ENCODE peak calls at places on chromosomes 2 and 18, in eight cellular contexts. T, D, F, U, A, P, C and V are unnamed samples.

GRCh38 chr2:166651991-166652390 is 157.9 kb upstream of the SCN7A start:
- DNase-seq in T (no peak), D (no peak), F (no peak), U (no peak), A (no peak), P (no peak), C (no peak), V (no peak)

GRCh38 chr2:232008907-232009638 is 47.6 kb downstream of the DIS3L2 start:
- DNase-seq in T (no peak), D (no peak), F (no peak), U (no peak), A (no peak), P (no peak), C (no peak), V (no peak)

GRCh38 chr2:145740302-145740701 is 1220.4 kb upstream of the ZEB2 start:
- DNase-seq in T (no peak), D (no peak), F (no peak), U (no peak), A (peak; percentile 68), P (no peak), C (no peak), V (no peak)

GRCh38 chr2:65129276-65129612 is 662 bp downstream of the RAB1A start:
- DNase-seq in T (no peak), D (no peak), F (peak; percentile 65), U (no peak), A (no peak), P (no peak), C (no peak), V (no peak)

GRCh38 chr2:45588158-45588829 is 22.8 kb downstream of the SRBD1 start:
- DNase-seq in T (no peak), D (no peak), F (no peak), U (no peak), A (no peak), P (no peak), C (no peak), V (no peak)

GRCh38 chr2:232699110-232699509 is 2.0 kb downstream of the GIGYF2 start:
- DNase-seq in T (no peak), D (no peak), F (no peak), U (no peak), A (no peak), P (no peak), C (no peak), V (no peak)

GRCh38 chr2:21939961-21940360 is 816.2 kb downstream of the TDRD15 start:
- DNase-seq in T (no peak), D (no peak), F (no peak), U (no peak), A (peak; percentile 86), P (no peak), C (no peak), V (no peak)

GRCh38 chr18:62239475-62239874 is 52.4 kb downstream of the RELCH start:
- DNase-seq in T (no peak), D (no peak), F (no peak), U (no peak), A (no peak), P (no peak), C (no peak), V (no peak)

GRCh38 chr18:26307161-26307773 is 81.0 kb downstream of the TAF4B start:
- DNase-seq in T (no peak), D (no peak), F (peak; percentile 58), U (peak; percentile 28), A (peak; percentile 63), P (no peak), C (peak; percentile 15), V (no peak)

GRCh38 chr2:72182547-72183460 is 35.1 kb upstream of the CYP26B1 start:
- DNase-seq in T (peak; percentile 59), D (no peak), F (no peak), U (peak; percentile 7), A (no peak), P (no peak), C (no peak), V (no peak)

GRCh38 chr2:36489296-36489695 is 108.7 kb downstream of the FEZ2 start:
- DNase-seq in T (no peak), D (no peak), F (no peak), U (no peak), A (peak; percentile 78), P (no peak), C (no peak), V (no peak)

GRCh38 chr2:43898134-43898957 is 59.6 kb downstream of the ABCG8 start:
- DNase-seq in T (peak; percentile 61), D (no peak), F (no peak), U (peak; percentile 75), A (peak; percentile 8), P (no peak), C (no peak), V (no peak)

GRCh38 chr2:26463252-26464207 is 14.4 kb downstream of the OTOF start:
- DNase-seq in T (no peak), D (peak; percentile 15), F (no peak), U (no peak), A (no peak), P (no peak), C (no peak), V (no peak)

GRCh38 chr2:238493880-238494572 is 67.3 kb downstream of the ASB1 start:
- DNase-seq in T (no peak), D (no peak), F (peak; percentile 6), U (no peak), A (no peak), P (no peak), C (no peak), V (no peak)

GRCh38 chr2:88090446-88091283 is 23.0 kb downstream of the SMYD1 start:
- DNase-seq in T (no peak), D (no peak), F (no peak), U (no peak), A (no peak), P (no peak), C (no peak), V (no peak)

GRCh38 chr2:44949329-44950151 is 8.0 kb downstream of the SIX3 start:
- DNase-seq in T (no peak), D (no peak), F (no peak), U (no peak), A (peak; percentile 12), P (peak; percentile 82), C (no peak), V (no peak)

GRCh38 chr2:238060096-238060541 is 682 bp upstream of the SCLY start:
- DNase-seq in T (no peak), D (no peak), F (peak; percentile 46), U (no peak), A (peak; percentile 9), P (no peak), C (no peak), V (no peak)

GRCh38 chr18:8175486-8176061 is 433.7 kb upstream of the RAB12 start:
- DNase-seq in T (no peak), D (no peak), F (no peak), U (no peak), A (no peak), P (no peak), C (no peak), V (no peak)

GRCh38 chr18:38362286-38362792 is 796.7 kb upstream of the CELF4 start:
- DNase-seq in T (no peak), D (no peak), F (no peak), U (no peak), A (no peak), P (no peak), C (no peak), V (no peak)

GRCh38 chr2:222912117-222912516 is 51.3 kb downstream of the ACSL3 start:
- DNase-seq in T (no peak), D (no peak), F (no peak), U (peak; percentile 18), A (peak; percentile 46), P (no peak), C (no peak), V (no peak)

GRCh38 chr2:71535526-71535925 is 82.2 kb downstream of the DYSF start:
- DNase-seq in T (no peak), D (no peak), F (no peak), U (no peak), A (no peak), P (no peak), C (no peak), V (no peak)

GRCh38 chr2:23381084-23381483 is 3.9 kb upstream of the KLHL29 start:
- DNase-seq in T (peak; percentile 78), D (no peak), F (peak; percentile 86), U (peak; percentile 82), A (peak; percentile 77), P (no peak), C (peak; percentile 89), V (no peak)

GRCh38 chr2:598043-598802 is 79.0 kb downstream of the TMEM18 start:
- DNase-seq in T (no peak), D (no peak), F (peak; percentile 52), U (no peak), A (no peak), P (no peak), C (no peak), V (no peak)

GRCh38 chr2:176827269-176827668 is 385.3 kb upstream of the HNRNPA3 start:
- DNase-seq in T (no peak), D (no peak), F (no peak), U (no peak), A (no peak), P (no peak), C (no peak), V (no peak)

GRCh38 chr18:79476031-79476917 is 80.5 kb downstream of the NFATC1 start:
- DNase-seq in T (peak; percentile 10), D (no peak), F (no peak), U (no peak), A (no peak), P (peak; percentile 78), C (no peak), V (no peak)

DNA sequence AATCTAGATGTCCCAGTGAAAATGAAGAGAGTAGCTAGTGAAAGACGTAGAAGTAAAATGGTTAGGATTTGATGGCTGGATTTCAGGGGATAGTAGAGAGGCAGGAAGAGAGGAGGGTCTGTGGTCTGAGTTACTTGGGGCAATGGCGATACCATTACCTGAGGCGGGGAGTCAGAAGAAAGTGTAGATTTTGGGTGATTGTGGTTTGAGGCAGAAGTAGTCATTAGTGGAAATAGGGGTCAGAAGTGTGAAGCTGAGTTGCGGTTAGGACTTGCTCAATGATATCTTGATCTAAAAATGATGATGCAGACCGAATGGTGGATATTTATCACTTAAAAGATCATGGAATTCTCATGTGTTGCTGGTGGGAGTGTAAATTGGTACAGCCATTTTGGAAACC is 41.0 kb downstream of the CEP192 start:
- DNase-seq in T (no peak), D (no peak), F (no peak), U (no peak), A (no peak), P (no peak), C (no peak), V (no peak)
- H3K36me3 ChIP-seq in T (no peaks in the 10 kb centered on the region), D (peaks cover 11% of the 10 kb centered on the region), F (peaks cover 15% of the 10 kb centered on the region), U (no peaks in the 10 kb centered on the region), A (peaks cover 7% of the 10 kb centered on the region), P (peaks cover 23% of the 10 kb centered on the region), C (peaks cover 11% of the 10 kb centered on the region), V (peaks cover 9% of the 10 kb centered on the region)

GRCh38 chr2:11354363-11355154 is 10.1 kb upstream of the ROCK2 start:
- DNase-seq in T (no peak), D (no peak), F (no peak), U (no peak), A (no peak), P (no peak), C (no peak), V (no peak)
- TF ChIP-seq POLR2A in T (no peak), D (no peak), F (no peak), U (no peak), A (no peak), P (no peak), C (no peak), V (no peak)

GRCh38 chr2:5576015-5576414 is 116.2 kb upstream of the SOX11 start:
- DNase-seq in T (no peak), D (no peak), F (no peak), U (no peak), A (no peak), P (no peak), C (no peak), V (no peak)
- H3K36me3 ChIP-seq in T (no peaks in the 10 kb centered on the region), D (no peaks in the 10 kb centered on the region), F (no peaks in the 10 kb centered on the region), U (no peaks in the 10 kb centered on the region), A (no peaks in the 10 kb centered on the region), P (no peaks in the 10 kb centered on the region), C (no peaks in the 10 kb centered on the region), V (no peaks in the 10 kb centered on the region)

GRCh38 chr2:10780491-10780820 is 32.1 kb downstream of the PDIA6 start:
- DNase-seq in T (no peak), D (no peak), F (peak; percentile 29), U (no peak), A (no peak), P (peak; percentile 12), C (no peak), V (no peak)
- TF ChIP-seq POLR2A in T (no peak), D (no peak), F (no peak), U (no peak), A (no peak), P (no peak), C (no peak), V (no peak)